ENCODE peak calls at places on chromosomes 4 and X, in eight cellular contexts. Q is endothelial cell; P is cardiac fibroblast; Y is astrocyte of the spinal cord; U is H4; G is stimulated activated CD8-positive, alpha-beta memory T cell treated with anti-CD3 and anti-CD28 coated beads, Interleukin-4, amount 100 ng/mL, for 48 hours; E is NCI-H1092 treated with DMSO at 0.1 percent for 48 hours; W is stimulated activated CD4-positive, alpha-beta T cell treated with anti-CD3 and anti-CD28 coated beads, Interleukin-4, amount 100 ng/mL, for 48 hours. Z is an unnamed sample.

GRCh38 chrX:102637561-102637960 is 13.7 kb upstream of the GPRASP1 start:
- DNase-seq in Q (no peak), P (no peak), Y (no peak), U (no peak), G (no peak), E (no peak), W (no peak), Z (no peak)

GRCh38 chr4:177256950-177257349 is 52.7 kb upstream of the NEIL3 start:
- DNase-seq in Q (no peak), P (no peak), Y (no peak), U (no peak), G (no peak), E (no peak), W (no peak), Z (no peak)

GRCh38 chr4:71752383-71753042 is 31.4 kb downstream of the GC start:
- DNase-seq in Q (no peak), P (no peak), Y (no peak), U (no peak), G (no peak), E (no peak), W (no peak), Z (no peak)

GRCh38 chr4:38659346-38659745 is 4.7 kb upstream of the KLF3 start:
- DNase-seq in Q (no peak), P (no peak), Y (no peak), U (no peak), G (no peak), E (no peak), W (no peak), Z (no peak)

GRCh38 chr4:113159901-113160545 is 110.6 kb downstream of the ANK2 start:
- DNase-seq in Q (no peak), P (no peak), Y (no peak), U (no peak), G (no peak), E (no peak), W (no peak), Z (no peak)

GRCh38 chr4:176259330-176260090 is 9.5 kb downstream of the ASB5 start:
- DNase-seq in Q (no peak), P (peak), Y (peak), U (no peak), G (no peak), E (no peak), W (no peak), Z (peak)

GRCh38 chr4:31187979-31188378 is 467.8 kb downstream of the PCDH7 start:
- DNase-seq in Q (no peak), P (peak), Y (no peak), U (no peak), G (no peak), E (no peak), W (no peak), Z (no peak)

GRCh38 chr4:187309456-187309855 is 585.8 kb upstream of the FAT1 start:
- DNase-seq in Q (no peak), P (no peak), Y (peak), U (no peak), G (no peak), E (no peak), W (no peak), Z (peak)

GRCh38 chr4:67881226-67881625 is 2.6 kb downstream of the TMPRSS11D start:
- DNase-seq in Q (no peak), P (no peak), Y (no peak), U (no peak), G (no peak), E (no peak), W (no peak), Z (no peak)

GRCh38 chrX:152733261-152733975 is at the start of the genes CSAG1 and MAGEA12:
- DNase-seq in Q (no peak), P (no peak), Y (no peak), U (peak), G (no peak), E (no peak), W (no peak), Z (no peak)

GRCh38 chrX:46953597-46953996 is 41.4 kb downstream of the JADE3 start:
- DNase-seq in Q (no peak), P (peak), Y (peak), U (no peak), G (no peak), E (no peak), W (no peak), Z (no peak)

GRCh38 chr4:15245006-15245530 is 182.8 kb upstream of the C1QTNF7 start:
- DNase-seq in Q (no peak), P (no peak), Y (no peak), U (no peak), G (no peak), E (no peak), W (no peak), Z (no peak)

GRCh38 chr4:73885570-73886230 is 16.5 kb downstream of the CXCL1 start:
- DNase-seq in Q (no peak), P (peak), Y (peak), U (no peak), G (no peak), E (no peak), W (no peak), Z (no peak)

GRCh38 chr4:132275583-132276121 is 873.4 kb upstream of the PCDH10 start:
- DNase-seq in Q (no peak), P (no peak), Y (no peak), U (no peak), G (no peak), E (no peak), W (no peak), Z (no peak)

GRCh38 chr4:36088542-36088941 is 155.8 kb downstream of the ARAP2 start:
- DNase-seq in Q (no peak), P (no peak), Y (peak), U (peak), G (no peak), E (peak), W (no peak), Z (no peak)

GRCh38 chr4:94976371-94977011 is 218.7 kb downstream of the BMPR1B start:
- DNase-seq in Q (no peak), P (peak), Y (peak), U (peak), G (no peak), E (no peak), W (no peak), Z (peak)

GRCh38 chr4:60452259-60452658 is 747.9 kb upstream of the ADGRL3 start:
- DNase-seq in Q (no peak), P (no peak), Y (no peak), U (no peak), G (no peak), E (no peak), W (no peak), Z (no peak)

GRCh38 chr4:101068115-101068514 is 279.2 kb downstream of the PPP3CA start:
- DNase-seq in Q (no peak), P (no peak), Y (no peak), U (no peak), G (no peak), E (no peak), W (no peak), Z (no peak)

GRCh38 chr4:53908661-53909078 is 155.7 kb downstream of the CHIC2 start:
- DNase-seq in Q (peak), P (peak), Y (peak), U (peak), G (no peak), E (peak), W (no peak), Z (peak)

GRCh38 chr4:92387459-92388069 is 83.8 kb downstream of the GRID2 start:
- DNase-seq in Q (peak), P (peak), Y (peak), U (peak), G (no peak), E (peak), W (no peak), Z (no peak)

GRCh38 chrX:73767017-73767416 is 204.0 kb downstream of the CHIC1 start:
- DNase-seq in Q (no peak), P (no peak), Y (no peak), U (no peak), G (no peak), E (no peak), W (no peak), Z (no peak)

GRCh38 chrX:110327336-110327735 is 9.5 kb upstream of the AMMECR1 start:
- DNase-seq in Q (no peak), P (no peak), Y (no peak), U (no peak), G (no peak), E (no peak), W (no peak), Z (no peak)

GRCh38 chr4:151745727-151746231 is 15.0 kb downstream of the GATB start:
- DNase-seq in Q (no peak), P (peak), Y (peak), U (no peak), G (no peak), E (no peak), W (no peak), Z (no peak)

GRCh38 chrX:9851890-9852289 is 65.7 kb downstream of the SHROOM2 start:
- DNase-seq in Q (no peak), P (no peak), Y (no peak), U (no peak), G (no peak), E (no peak), W (no peak), Z (no peak)

GRCh38 chr4:180828455-180829018 is 1414.7 kb upstream of the TENM3 start:
- DNase-seq in Q (peak), P (peak), Y (peak), U (peak), G (no peak), E (peak), W (no peak), Z (peak)

GRCh38 chr4:174401471-174402130 is 117.9 kb downstream of the CEP44 start:
- DNase-seq in Q (no peak), P (no peak), Y (no peak), U (no peak), G (no peak), E (no peak), W (no peak), Z (no peak)

GRCh38 chr4:52658671-52659015 is 458 bp downstream of the USP46 start:
- DNase-seq in Q (no peak), P (no peak), Y (no peak), U (no peak), G (no peak), E (no peak), W (no peak), Z (no peak)

GRCh38 chr4:125388653-125389052 is 73.9 kb downstream of the FAT4 start:
- DNase-seq in Q (no peak), P (peak), Y (peak), U (peak), G (no peak), E (no peak), W (no peak), Z (no peak)

GRCh38 chrX:31323658-31324057 is 251.8 kb upstream of the FTHL17 start:
- DNase-seq in Q (no peak), P (no peak), Y (no peak), U (no peak), G (no peak), E (peak), W (no peak), Z (no peak)

GRCh38 chrX:37287741-37288424 is 61.3 kb upstream of the PRRG1 start:
- DNase-seq in Q (no peak), P (no peak), Y (no peak), U (peak), G (no peak), E (no peak), W (no peak), Z (no peak)

GRCh38 chrX:70313503-70313902 is 23.6 kb downstream of the KIF4A start:
- DNase-seq in Q (no peak), P (peak), Y (peak), U (no peak), G (no peak), E (no peak), W (no peak), Z (no peak)

GRCh38 chr4:170102426-170102825 is 12.7 kb upstream of the AADAT start:
- DNase-seq in Q (no peak), P (no peak), Y (no peak), U (no peak), G (no peak), E (no peak), W (no peak), Z (no peak)

GRCh38 chr4:184024637-184025036 is 119.5 kb downstream of the STOX2 start:
- DNase-seq in Q (no peak), P (no peak), Y (no peak), U (no peak), G (no peak), E (no peak), W (no peak), Z (no peak)

GRCh38 chr4:55124337-55125076 is 888 bp downstream of the KDR start:
- DNase-seq in Q (no peak), P (peak), Y (peak), U (no peak), G (no peak), E (no peak), W (no peak), Z (no peak)

Z was measured in AG09309.